ENCODE peak calls at places on chromosomes 4 and X, in six cellular contexts. P is GM10248, Q is T-helper 2 cell, J is naive B cell, Y is HFFc6, E is H4. B is an unnamed sample.

GRCh38 chrX:56729152-56729557 is at the start of gene NBDY:
- DNase-seq in E (peak), Y (peak), Q (peak), J (peak), P (peak), B (peak)

GRCh38 chr4:36039031-36039430 is 205.3 kb downstream of the ARAP2 start:
- DNase-seq in Q (peak), E (no peak), J (no peak), P (no peak), Y (no peak), B (no peak)

GRCh38 chr4:126405369-126405982 is 1090.7 kb downstream of the FAT4 start:
- DNase-seq in J (no peak), P (no peak), Q (peak), Y (peak), E (peak), B (no peak)

GRCh38 chr4:152094851-152095700 is 334.3 kb upstream of the GATB start:
- DNase-seq in Q (no peak), J (no peak), P (no peak), E (no peak), Y (peak), B (no peak)

GRCh38 chr4:188534297-188534696 is 395.1 kb downstream of the TRIML1 start:
- DNase-seq in Y (no peak), J (no peak), Q (no peak), E (no peak), P (no peak), B (no peak)

GRCh38 chr4:88567591-88567990 is 24.7 kb upstream of the HERC3 start:
- DNase-seq in J (no peak), E (no peak), P (no peak), Q (no peak), Y (no peak), B (no peak)

GRCh38 chrX:153494541-153495361 is at the start of gene BGN:
- DNase-seq in Q (no peak), E (no peak), P (no peak), Y (peak), J (no peak), B (peak)

GRCh38 chrX:123475068-123475724 is 257.7 kb downstream of the THOC2 start:
- DNase-seq in E (peak), J (no peak), P (no peak), Q (no peak), Y (no peak), B (no peak)

GRCh38 chr4:78410651-78411050 is 140.9 kb upstream of the ANXA3 start:
- DNase-seq in E (no peak), P (no peak), J (no peak), Y (peak), Q (no peak), B (no peak)

GRCh38 chr4:170804930-170805329 is 715.2 kb upstream of the AADAT start:
- DNase-seq in Y (no peak), P (no peak), J (no peak), Q (no peak), E (no peak), B (no peak)

GRCh38 chr4:43337707-43338106 is 445.2 kb downstream of the GRXCR1 start:
- DNase-seq in E (no peak), Y (no peak), P (no peak), Q (no peak), J (no peak), B (no peak)

GRCh38 chr4:8602686-8603430 is 10.3 kb downstream of the CPZ start:
- DNase-seq in Q (no peak), P (no peak), E (no peak), J (no peak), Y (no peak), B (no peak)

GRCh38 chr4:189124149-189124758 is 816.4 kb upstream of the FRG1 start:
- DNase-seq in J (no peak), E (peak), Y (peak), P (no peak), Q (no peak), B (peak)

GRCh38 chr4:78870056-78870455 is 69.2 kb downstream of the PAQR3 start:
- DNase-seq in Y (no peak), E (no peak), P (no peak), Q (no peak), J (no peak), B (no peak)

GRCh38 chrX:104018126-104018525 is 4.6 kb upstream of the H2BW1 start:
- DNase-seq in P (no peak), J (no peak), Y (no peak), E (peak), Q (no peak), B (no peak)

GRCh38 chr4:39103291-39103690 is 41.3 kb downstream of the KLHL5 start:
- DNase-seq in P (no peak), Q (peak), E (no peak), Y (no peak), J (no peak), B (no peak)